ENCODE peak calls at places on chromosomes 12 and 14, in ten cellular contexts. A, T, I, Y, D, L, E, V, K and R are unnamed samples. For H3K36me3, the result is how much of the 10 kb centered on the place peaks cover.

GRCh38 chr12:68804654-68805591 is 3.1 kb upstream of the MDM2 start:
- DNase-seq in V (no peak), D (no peak), K (no peak), L (peak), Y (peak), I (no peak), T (no peak), A (no peak), E (no peak), R (no peak)

GRCh38 chr14:61368061-61368710 is 46.8 kb downstream of the PRKCH start:
- DNase-seq in V (peak), E (peak), A (no peak), Y (no peak), L (no peak), K (no peak), T (no peak), D (no peak), I (no peak), R (no peak)

GRCh38 chr14:91218041-91218440 is 26.5 kb downstream of the GPR68 start:
- DNase-seq in V (no peak), K (no peak), I (no peak), D (no peak), Y (no peak), T (no peak), E (no peak), L (no peak), A (no peak), R (no peak)

GRCh38 chr12:107057071-107057834 is 36.1 kb downstream of the CRY1 start:
- DNase-seq in A (no peak), I (no peak), T (no peak), D (no peak), L (no peak), E (no peak), Y (no peak), K (no peak), V (no peak), R (no peak)

GRCh38 chr12:92759634-92760268 is 57.0 kb downstream of the PLEKHG7 start:
- DNase-seq in L (no peak), I (no peak), K (no peak), A (no peak), T (no peak), D (no peak), E (no peak), Y (no peak), V (no peak), R (no peak)

GRCh38 chr12:15443050-15443449 is 120.7 kb downstream of the PTPRO start:
- DNase-seq in V (no peak), T (no peak), L (no peak), I (no peak), E (no peak), A (no peak), K (no peak), D (no peak), Y (no peak), R (no peak)

GRCh38 chr14:101506211-101506920 is 54.9 kb upstream of the DIO3 start:
- DNase-seq in E (no peak), Y (no peak), L (no peak), T (peak), V (no peak), D (peak), I (no peak), A (peak), K (no peak), R (no peak)

GRCh38 chr14:104515059-104515810 is 64.3 kb upstream of the C14orf180 start:
- DNase-seq in D (no peak), L (no peak), I (no peak), T (peak), A (no peak), V (no peak), Y (no peak), E (peak), K (no peak), R (no peak)

GRCh38 chr14:104120281-104120741 is 18.1 kb upstream of the KIF26A start:
- DNase-seq in L (no peak), D (no peak), E (no peak), Y (no peak), I (no peak), K (no peak), T (peak), A (no peak), V (no peak), R (no peak)

GRCh38 chr12:7241404-7242005 is 52.0 kb downstream of the PEX5 start:
- DNase-seq in I (no peak), A (no peak), K (no peak), D (no peak), E (no peak), L (no peak), V (no peak), T (no peak), Y (no peak), R (no peak)

GRCh38 chr14:97517566-97518234 is 720.5 kb downstream of the VRK1 start:
- DNase-seq in T (no peak), K (no peak), A (no peak), E (no peak), L (no peak), V (no peak), Y (no peak), I (no peak), D (no peak), R (no peak)

GRCh38 chr12:90712671-90713070 is 242.3 kb downstream of the CCER1 start:
- DNase-seq in K (no peak), I (no peak), T (no peak), D (no peak), V (no peak), Y (peak), E (no peak), L (no peak), A (no peak), R (no peak)

GRCh38 chr12:53051058-53051880 is 1.4 kb downstream of the TNS2 start:
- DNase-seq in V (no peak), I (no peak), A (peak), E (no peak), D (peak), Y (no peak), T (peak), K (peak), L (peak), R (no peak)

GRCh38 chr12:89988156-89988555 is 279.5 kb upstream of the ATP2B1 start:
- DNase-seq in K (no peak), E (no peak), A (no peak), I (no peak), T (no peak), V (no peak), D (no peak), L (no peak), Y (no peak), R (no peak)

GRCh38 chr14:68794856-68795601 is 2.2 kb upstream of the ZFP36L1 start:
- DNase-seq in V (peak), Y (peak), D (peak), E (peak), L (no peak), I (no peak), T (peak), K (peak), A (peak), R (peak)

GRCh38 chr14:50403433-50403832 is 6.8 kb upstream of the CDKL1 start:
- DNase-seq in V (no peak), L (no peak), A (no peak), K (peak), D (no peak), T (no peak), I (no peak), E (no peak), Y (no peak), R (no peak)

GRCh38 chr12:102960766-102961487 is 3.5 kb downstream of the ASCL1 start:
- DNase-seq in E (no peak), A (no peak), I (no peak), L (no peak), T (no peak), K (no peak), V (no peak), D (no peak), Y (no peak), R (no peak)

GRCh38 chr12:2462087-2462486 is 332.7 kb upstream of the FKBP4 start:
- DNase-seq in I (no peak), E (no peak), Y (no peak), T (no peak), D (no peak), K (no peak), L (no peak), A (no peak), V (no peak), R (no peak)

GRCh38 chr12:76591461-76591860 is 31.9 kb upstream of the OSBPL8 start:
- DNase-seq in Y (no peak), V (no peak), I (no peak), T (no peak), E (no peak), K (no peak), A (no peak), L (no peak), D (no peak), R (no peak)

GRCh38 chr14:73713804-73714655 is at the start of gene PNMA1:
- DNase-seq in K (no peak), E (no peak), T (peak), V (peak), I (no peak), L (peak), Y (peak), D (peak), A (peak), R (no peak)

GRCh38 chr12:531951-532585 is 72.3 kb downstream of the B4GALNT3 start:
- DNase-seq in K (no peak), Y (no peak), A (no peak), I (no peak), T (no peak), V (no peak), E (no peak), D (no peak), L (no peak), R (no peak)

GRCh38 chr14:95515080-95515489 is 1.4 kb downstream of the SYNE3 start:
- DNase-seq in T (no peak), V (peak), Y (peak), A (no peak), K (no peak), E (no peak), L (no peak), D (peak), I (no peak), R (no peak)

GRCh38 chr14:70000601-70001000 is 121.4 kb downstream of the SMOC1 start:
- DNase-seq in T (no peak), K (no peak), I (no peak), Y (no peak), V (no peak), E (no peak), L (no peak), A (no peak), D (no peak), R (no peak)

GRCh38 chr12:100718212-100718611 is 76.4 kb upstream of the ANO4 start:
- DNase-seq in I (no peak), E (no peak), A (no peak), V (no peak), Y (no peak), L (no peak), K (no peak), T (no peak), D (no peak), R (no peak)

GRCh38 chr12:67275380-67275913 is 6.3 kb downstream of the CAND1 start:
- DNase-seq in T (no peak), I (no peak), V (no peak), K (no peak), A (no peak), L (peak), E (no peak), D (no peak), Y (no peak), R (no peak)

GRCh38 chr12:14950421-14950820 is 11.0 kb downstream of the ARHGDIB start:
- DNase-seq in A (no peak), T (no peak), V (no peak), I (no peak), E (no peak), L (no peak), D (no peak), K (no peak), Y (no peak), R (no peak)

GRCh38 chr14:34449819-34450541 is 12.1 kb downstream of the SPTSSA start:
- DNase-seq in V (no peak), T (no peak), K (no peak), Y (no peak), E (no peak), D (no peak), A (no peak), L (no peak), I (no peak), R (no peak)

GRCh38 chr12:76029982-76030377 is 1.6 kb downstream of the PHLDA1 start:
- DNase-seq in A (no peak), T (no peak), Y (peak), L (no peak), I (no peak), E (no peak), D (no peak), V (peak), K (no peak), R (no peak)

GRCh38 chr14:59055439-59056045 is 132.9 kb upstream of the DAAM1 start:
- DNase-seq in T (peak), D (no peak), A (peak), E (no peak), Y (peak), K (no peak), L (peak), I (peak), V (peak), R (peak)

GRCh38 chr12:75058228-75058627 is 151.4 kb downstream of the KCNC2 start:
- DNase-seq in A (no peak), K (no peak), T (no peak), D (no peak), I (no peak), Y (no peak), E (no peak), L (no peak), V (no peak), R (no peak)

GRCh38 chr12:130049666-130050065 is 112.6 kb upstream of the FZD10 start:
- DNase-seq in Y (no peak), E (no peak), V (no peak), D (no peak), T (no peak), A (no peak), L (no peak), I (no peak), K (no peak), R (no peak)

GRCh38 chr12:83710851-83711250 is 1024.1 kb downstream of the TMTC2 start:
- DNase-seq in T (no peak), E (no peak), K (no peak), Y (no peak), L (no peak), I (no peak), A (no peak), D (no peak), V (no peak), R (no peak)

GRCh38 chr12:102992297-102992696 is 34.8 kb downstream of the ASCL1 start:
- DNase-seq in T (no peak), Y (no peak), K (no peak), I (peak), L (peak), E (no peak), D (no peak), V (no peak), A (no peak), R (no peak)

GRCh38 chr12:5428332-5429221 is 3.3 kb upstream of the NTF3 start:
- DNase-seq in I (no peak), T (no peak), Y (peak), A (no peak), V (peak), L (no peak), D (no peak), E (peak), K (no peak), R (no peak)

GRCh38 chr14:94545131-94545841 is 16.0 kb upstream of the SERPINA4 start:
- DNase-seq in I (no peak), E (no peak), L (no peak), T (no peak), K (peak), V (no peak), A (no peak), D (no peak), Y (peak), R (no peak)

GRCh38 chr14:100405752-100406455 is 82.8 kb downstream of the SLC25A47 start:
- DNase-seq in Y (no peak), D (no peak), K (no peak), E (no peak), T (no peak), I (no peak), L (no peak), V (no peak), A (no peak), R (no peak)

GRCh38 chr14:100404419-100404818 is 81.3 kb downstream of the SLC25A47 start:
- DNase-seq in A (no peak), D (no peak), E (no peak), T (no peak), L (no peak), I (no peak), V (no peak), K (no peak), Y (no peak), R (no peak)

GRCh38 chr14:100408350-100409015 is 85.3 kb downstream of the SLC25A47 start:
- DNase-seq in D (no peak), K (no peak), L (no peak), A (no peak), V (no peak), T (no peak), I (no peak), E (no peak), Y (no peak), R (no peak)

GRCh38 chr14:100407376-100408102 is 84.4 kb downstream of the SLC25A47 start:
- DNase-seq in D (no peak), E (no peak), A (no peak), T (no peak), K (no peak), L (no peak), Y (no peak), I (no peak), V (no peak), R (no peak)

DNA sequence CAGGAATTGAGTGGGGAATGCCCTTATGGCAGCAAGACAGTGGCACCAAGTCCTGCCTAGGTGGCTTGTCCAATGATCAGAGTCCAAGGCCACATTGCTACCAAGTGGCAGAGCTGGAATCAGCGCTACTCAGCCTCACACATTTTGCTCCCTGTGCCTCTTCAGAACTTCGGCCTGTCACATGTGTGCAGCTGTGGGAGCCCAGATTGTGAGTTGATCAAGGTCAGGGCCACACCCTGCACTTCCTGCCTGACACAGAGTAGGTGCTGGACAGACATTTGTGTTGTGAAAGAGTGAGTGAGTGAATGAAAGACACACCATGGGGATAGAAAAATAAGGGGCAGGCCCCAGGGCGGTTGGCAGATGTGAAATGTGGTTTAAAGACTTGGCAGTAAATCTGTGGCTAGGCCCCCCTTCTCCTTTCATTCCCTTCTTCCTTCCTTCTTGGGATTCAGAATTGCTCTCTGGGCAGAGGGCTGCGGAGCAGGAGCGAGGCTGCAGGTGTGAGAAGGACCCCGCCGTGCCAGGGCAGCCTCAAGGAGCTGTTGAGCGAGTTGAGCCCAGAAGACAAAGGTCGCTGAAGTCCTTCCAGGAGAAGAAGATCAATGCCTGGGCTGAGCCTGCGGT is 83.5 kb downstream of the SLC25A47 start:
- DNase-seq in L (peak), D (no peak), T (peak), K (no peak), Y (no peak), V (no peak), I (no peak), A (peak), E (no peak), R (no peak)
- TF ChIP-seq POLR2AphosphoS5 in L (no peak), D (no peak), T (no peak), K (no peak), Y (no peak), V (no peak), I (no peak), A (peak), E (no peak), R (no peak)

DNA sequence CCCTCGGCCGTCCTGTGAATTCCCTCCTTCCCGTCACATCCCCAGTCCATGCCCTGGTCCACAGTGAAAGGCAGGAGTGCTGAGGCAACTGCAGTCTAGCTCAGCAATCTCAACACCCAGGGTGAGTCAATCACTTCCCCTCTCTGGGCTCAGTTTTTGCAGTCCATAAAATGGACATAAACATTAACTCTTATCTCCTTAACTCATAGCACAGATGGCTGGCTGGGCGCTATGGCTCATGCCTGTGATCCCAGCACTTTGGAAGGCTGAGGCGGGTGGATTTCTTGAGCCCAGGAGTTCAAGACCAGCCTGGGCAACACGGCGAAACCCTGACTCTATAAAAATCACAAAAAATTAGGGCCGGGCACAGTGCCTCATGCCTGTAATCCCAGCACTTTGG is 32.4 kb downstream of the CAMKK2 start:
- DNase-seq in I (no peak), K (no peak), D (no peak), T (no peak), Y (no peak), E (no peak), V (no peak), A (no peak), L (no peak), R (no peak)
- H3K36me3 ChIP-seq in I (under half), K (half or more), D (half or more), T (half or more), Y (under half), E (half or more), V (under half), A (under half), L (under half), R (half or more)

GRCh38 chr14:39621223-39621622 is 189.0 kb upstream of the FBXO33 start:
- DNase-seq in I (no peak), A (no peak), L (no peak), D (no peak), E (no peak), V (no peak), T (no peak), K (no peak), Y (no peak), R (no peak)

GRCh38 chr14:39621678-39622077 is 189.4 kb upstream of the FBXO33 start:
- DNase-seq in I (no peak), K (no peak), V (no peak), Y (no peak), T (no peak), E (no peak), D (no peak), L (no peak), A (no peak), R (no peak)

GRCh38 chr14:39628087-39628486 is 195.9 kb upstream of the FBXO33 start:
- DNase-seq in L (no peak), A (no peak), K (no peak), V (no peak), T (no peak), Y (no peak), I (no peak), D (no peak), E (no peak), R (no peak)

DNA sequence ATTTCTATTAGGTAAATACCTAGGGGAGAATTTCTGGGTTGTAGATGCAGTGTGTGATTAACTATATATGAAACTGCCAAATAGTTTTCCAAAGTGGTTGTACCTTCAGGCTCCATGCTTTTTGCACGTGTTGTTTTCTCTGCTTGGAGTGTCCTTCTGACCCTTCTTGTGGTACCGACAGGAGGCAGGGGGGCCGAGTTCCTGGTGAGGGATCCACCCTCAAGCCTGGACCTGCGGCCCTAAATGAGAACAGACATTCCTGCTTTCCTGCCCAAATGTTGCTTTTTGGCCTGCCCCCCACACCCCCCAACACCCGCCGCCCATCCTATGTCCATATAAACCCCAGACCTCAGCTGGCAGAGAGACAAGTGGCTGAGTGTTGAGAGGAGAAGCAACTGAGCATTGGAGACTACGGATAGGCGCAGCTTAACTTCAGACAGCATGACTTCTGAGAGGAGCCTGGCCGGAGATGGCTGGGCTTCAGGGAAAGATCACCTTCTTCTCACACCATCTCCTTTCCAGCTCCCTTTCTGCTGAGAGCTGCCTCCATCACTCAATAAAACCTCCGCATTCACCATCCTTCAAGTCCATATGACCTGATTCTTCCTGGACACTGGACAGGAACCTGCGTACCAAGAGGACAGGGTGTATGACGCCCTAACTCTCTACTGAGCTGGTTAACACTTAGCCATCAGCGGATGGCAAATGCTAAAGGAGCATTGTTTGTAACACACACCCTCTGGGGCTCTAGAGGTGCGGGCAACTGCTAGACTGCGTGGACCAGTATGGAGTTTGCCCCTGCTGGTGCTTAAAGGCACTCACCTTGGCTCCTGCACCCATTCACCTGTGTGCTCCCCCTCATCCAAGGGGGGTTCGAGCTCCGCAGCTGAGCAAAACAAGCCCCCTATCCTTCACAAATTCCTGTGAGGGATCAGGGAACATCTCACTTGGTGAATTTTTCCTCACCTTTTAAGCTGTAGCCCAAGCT is 194.7 kb upstream of the FBXO33 start:
- DNase-seq in Y (no peak), E (no peak), L (no peak), T (no peak), K (no peak), A (no peak), V (no peak), D (no peak), I (no peak), R (no peak)
- TF ChIP-seq POLR2AphosphoS5 in Y (no peak), E (no peak), L (no peak), T (no peak), K (no peak), A (no peak), V (no peak), D (no peak), I (no peak), R (no peak)

GRCh38 chr14:33359288-33359881 is 420.7 kb downstream of the NPAS3 start:
- DNase-seq in T (no peak), D (no peak), V (no peak), Y (no peak), I (no peak), K (no peak), L (no peak), E (no peak), A (no peak), R (no peak)
- H3K36me3 ChIP-seq in T (under half), D (under half), V (under half), Y (under half), I (under half), K (under half), L (under half), E (under half), A (under half), R (under half)